ENCODE peak calls at places on chromosomes 12 and 14, in four cellular contexts. V, W, C and O are unnamed samples.

GRCh38 chr12:120538281-120539156 is 4.4 kb downstream of the RNF10 start:
- DNase-seq in C (peak), V (no peak), W (peak), O (peak)

GRCh38 chr14:69592923-69593677 is 18.3 kb upstream of the SUSD6 start:
- DNase-seq in V (no peak), C (no peak), W (no peak), O (no peak)

GRCh38 chr12:107344035-107344808 is 250.9 kb upstream of the CRY1 start:
- DNase-seq in V (no peak), W (no peak), C (no peak), O (peak)

GRCh38 chr14:45085004-45085403 is 1.1 kb downstream of the PRPF39 start:
- DNase-seq in V (no peak), W (peak), C (no peak), O (peak)

GRCh38 chr12:50615534-50616296 is 110.9 kb downstream of the DIP2B start:
- DNase-seq in V (no peak), C (no peak), W (peak), O (no peak)

GRCh38 chr12:67698711-67699603 is 50.4 kb downstream of the DYRK2 start:
- DNase-seq in C (no peak), V (peak), W (no peak), O (no peak)

GRCh38 chr12:13209279-13210021 is 12.9 kb downstream of the EMP1 start:
- DNase-seq in C (no peak), V (no peak), W (no peak), O (no peak)

GRCh38 chr12:116736962-116737773 is 701 bp downstream of the SPRING1 start:
- DNase-seq in V (no peak), W (peak), C (peak), O (no peak)

GRCh38 chr12:107622005-107622404 is 63.6 kb upstream of the PWP1 start:
- DNase-seq in W (peak), V (no peak), C (peak), O (peak)

GRCh38 chr12:3293013-3293412 is 198.0 kb upstream of the PRMT8 start:
- DNase-seq in V (no peak), C (no peak), W (no peak), O (no peak)

GRCh38 chr12:54374555-54375257 is 9.8 kb downstream of the ZNF385A start:
- DNase-seq in V (no peak), W (no peak), C (peak), O (no peak)

GRCh38 chr14:75010472-75010871 is 7.8 kb downstream of the EIF2B2 start:
- DNase-seq in W (no peak), C (no peak), V (no peak), O (no peak)

GRCh38 chr12:47085815-47086252 is 6.1 kb upstream of the AMIGO2 start:
- DNase-seq in W (peak), V (no peak), C (no peak), O (peak)

GRCh38 chr14:32469388-32470160 is 140.5 kb downstream of the AKAP6 start:
- DNase-seq in C (no peak), V (no peak), W (peak), O (peak)

GRCh38 chr14:37599527-37600368 is 4.3 kb downstream of the TTC6 start:
- DNase-seq in C (no peak), W (no peak), V (no peak), O (no peak)

GRCh38 chr12:6620137-6620884 is 13.1 kb upstream of the CHD4 start:
- DNase-seq in V (no peak), W (no peak), C (peak), O (no peak)

GRCh38 chr14:53032161-53032803 is 81.4 kb upstream of the FERMT2 start:
- DNase-seq in V (no peak), W (no peak), C (no peak), O (peak)

GRCh38 chr12:101567918-101568317 is 26.9 kb upstream of the MYBPC1 start:
- DNase-seq in C (no peak), V (no peak), W (no peak), O (no peak)

GRCh38 chr14:31263485-31264133 is 56.0 kb upstream of the HECTD1 start:
- DNase-seq in C (no peak), W (no peak), V (no peak), O (peak)

DNA sequence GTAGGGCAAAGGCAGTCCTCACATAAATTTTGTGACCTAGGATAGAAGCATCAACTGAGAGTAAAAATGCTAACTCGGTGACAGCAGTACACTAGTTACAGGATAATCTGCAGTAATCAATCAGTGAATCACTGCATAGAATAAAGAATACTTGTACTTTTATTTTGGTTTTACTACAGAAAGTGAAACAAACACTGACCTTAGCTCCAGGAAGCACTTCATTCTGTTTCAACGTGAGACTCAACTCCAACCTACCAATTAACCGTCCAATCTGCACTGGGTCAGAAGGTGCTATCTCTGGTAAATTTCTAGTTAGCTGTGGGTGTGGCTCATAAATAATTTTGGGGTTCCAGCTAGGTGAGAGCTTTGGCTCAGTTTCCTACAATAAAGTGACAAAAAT is 21.8 kb downstream of the ATG2B start:
- DNase-seq in V (no peak), C (no peak), W (no peak), O (no peak)
- TF ChIP-seq FOXM1 in V (no peak), C (no peak), W (no peak), O (no peak)

GRCh38 chr12:9348906-9349518 is 140.8 kb upstream of the PZP start:
- DNase-seq in W (no peak), V (no peak), C (no peak), O (no peak)

GRCh38 chr12:9346866-9347327 is 138.7 kb upstream of the PZP start:
- DNase-seq in W (no peak), C (no peak), V (no peak), O (no peak)

GRCh38 chr12:9351136-9351535 is 142.9 kb upstream of the PZP start:
- DNase-seq in W (no peak), C (no peak), V (no peak), O (no peak)

GRCh38 chr12:9347328-9348127 is 139.3 kb upstream of the PZP start:
- DNase-seq in C (no peak), W (no peak), V (no peak), O (no peak)

DNA sequence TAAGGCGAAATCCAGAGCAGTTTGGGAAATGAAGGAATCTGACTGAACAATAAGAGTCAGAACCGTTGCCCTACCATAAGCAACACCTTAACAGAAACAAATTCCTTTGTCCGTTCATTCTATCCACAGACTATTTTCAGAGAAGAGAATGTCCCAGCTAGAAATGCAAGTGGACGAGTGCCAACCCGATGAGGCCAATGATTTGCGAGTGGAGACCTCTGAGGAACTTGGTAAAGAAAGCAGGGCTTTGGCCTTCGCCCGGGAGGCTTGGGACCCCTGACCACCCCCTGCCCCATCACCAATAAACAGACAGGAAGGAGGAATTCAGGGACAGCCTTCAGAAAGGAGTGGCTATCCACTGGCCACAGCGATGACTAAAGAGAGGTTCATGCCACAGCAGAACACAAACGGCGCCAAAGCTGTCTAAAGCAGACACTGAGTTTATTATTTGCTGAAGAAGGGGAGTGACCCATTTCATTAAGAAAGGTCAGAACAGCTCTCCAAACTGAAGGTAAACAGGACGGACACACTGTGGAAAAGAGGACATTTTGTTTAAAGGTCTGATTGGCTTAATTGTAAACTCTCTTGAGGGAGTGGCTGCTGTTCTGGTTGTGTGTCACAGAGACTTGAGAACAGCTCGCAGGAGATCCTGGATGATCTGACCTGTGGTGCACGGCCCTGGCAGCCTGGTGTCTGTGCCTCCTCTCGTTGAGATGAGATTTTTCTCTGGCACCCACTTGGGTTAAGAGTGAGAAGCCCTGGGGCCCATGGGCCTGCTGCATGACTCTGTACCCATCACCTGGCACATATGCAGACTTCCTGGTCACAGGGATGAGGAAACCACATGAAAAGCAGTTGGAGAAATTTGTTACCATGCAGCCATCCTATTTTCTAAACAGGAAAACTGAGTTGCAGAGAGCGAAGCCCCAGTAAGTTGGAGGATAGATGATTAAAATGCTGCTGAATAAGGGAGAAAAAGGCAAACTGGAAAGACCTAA is 142.0 kb upstream of the PZP start:
- DNase-seq in C (no peak), W (no peak), V (no peak), O (peak)
- TF ChIP-seq ZBTB33 in C (no peak), W (no peak), V (no peak), O (no peak)

DNA sequence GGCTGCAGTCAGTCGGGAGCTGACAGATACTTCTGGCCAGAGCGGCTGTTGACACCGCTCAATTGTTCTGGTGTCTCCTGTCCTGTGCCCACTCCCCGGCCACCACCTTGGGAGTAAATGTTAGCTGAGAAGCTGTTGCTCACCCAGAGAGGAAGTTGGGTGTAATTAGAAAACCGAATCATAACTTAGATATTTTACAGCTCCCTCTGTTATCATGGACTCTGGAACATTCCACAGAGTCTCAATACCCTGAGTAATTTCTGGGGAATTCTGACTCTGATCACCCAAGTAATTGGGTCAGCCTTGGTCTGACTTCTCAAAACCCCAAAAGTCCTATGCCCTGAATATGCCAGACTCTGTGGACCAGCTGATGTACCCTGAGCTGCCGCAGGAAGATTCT is 58.2 kb upstream of the RFLNA start:
- DNase-seq in C (no peak), V (no peak), W (no peak), O (no peak)
- TF ChIP-seq SMC3 in C (no peak), V (no peak), W (no peak), O (no peak)

GRCh38 chr12:41510470-41510869 is 322.4 kb downstream of the PDZRN4 start:
- DNase-seq in W (no peak), C (no peak), V (no peak), O (no peak)
- TF ChIP-seq FOXM1 in W (no peak), C (no peak), V (no peak), O (no peak)

DNA sequence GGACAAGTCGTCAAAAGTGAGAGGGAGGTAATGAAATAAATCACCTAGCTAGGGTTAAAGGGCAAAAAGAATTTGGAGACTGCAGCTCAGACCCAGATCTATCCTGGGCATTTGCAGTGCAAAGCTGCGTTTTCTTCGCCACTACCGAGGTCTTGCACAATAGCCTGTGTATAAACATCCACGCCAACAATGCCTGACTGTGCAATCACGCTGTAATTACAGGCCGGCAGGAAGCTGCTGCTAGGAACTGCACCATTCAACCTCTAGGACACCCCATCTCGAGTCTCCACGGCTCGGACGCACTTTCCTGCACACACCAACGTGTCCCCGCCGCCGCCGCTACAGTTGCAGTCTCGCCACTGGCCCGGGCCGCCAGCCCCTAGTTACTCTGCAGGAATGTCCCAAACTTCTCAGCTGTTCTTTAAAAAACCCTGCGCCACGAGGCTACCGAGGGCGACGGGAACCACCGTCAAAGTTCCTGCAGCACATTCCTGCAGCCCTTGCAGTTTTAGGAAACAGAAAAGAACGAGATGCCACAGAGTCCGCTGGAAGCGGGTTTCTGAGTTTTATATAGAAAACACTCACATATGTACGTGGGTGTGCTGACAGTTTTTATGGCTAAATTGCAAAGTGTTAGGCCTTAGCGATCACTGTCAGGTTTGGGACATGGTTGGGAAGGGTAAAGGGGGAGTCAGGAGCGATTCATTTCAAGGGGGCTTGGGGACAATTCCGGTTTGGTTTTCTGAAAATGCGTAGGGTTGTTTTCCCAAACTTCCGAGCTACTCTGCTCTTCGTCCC is 65.6 kb upstream of the PTGR2 start:
- DNase-seq in W (peak), C (peak), V (no peak), O (peak)
- TF ChIP-seq ZBTB33 in W (peak), C (no peak), V (no peak), O (peak)

GRCh38 chr12:98182791-98183190 is 332.6 kb upstream of the TMPO start:
- DNase-seq in C (no peak), W (no peak), V (no peak), O (no peak)
- TF ChIP-seq SMC3 in C (no peak), W (no peak), V (no peak), O (no peak)